ENCODE peak calls at places on chromosomes 12 and 14, in five cellular contexts. M is keratinocyte, E is HepG2, Y is H9, J is K562. G is an unnamed sample.

GRCh38 chr14:61477845-61478438 is 156.6 kb downstream of the PRKCH start:
- DNase-seq in M (no peak), E (no peak), Y (no peak), J (no peak), G (no peak)

GRCh38 chr14:51929920-51930682 is 59.2 kb upstream of the RTRAF start:
- DNase-seq in M (no peak), E (no peak), Y (no peak), J (no peak), G (no peak)

GRCh38 chr12:121333747-121334146 is 18.5 kb downstream of the ANAPC5 start:
- DNase-seq in M (no peak), E (no peak), Y (no peak), J (no peak), G (no peak)

GRCh38 chr14:74333909-74334308 is 14.4 kb upstream of the VRTN start:
- DNase-seq in M (no peak), E (no peak), Y (no peak), J (no peak), G (no peak)

GRCh38 chr14:64495252-64495651 is 8.4 kb downstream of the ZBTB25 start:
- DNase-seq in M (no peak), E (no peak), Y (no peak), J (no peak), G (no peak)

GRCh38 chr12:23008613-23009012 is 383.6 kb downstream of the ETNK1 start:
- DNase-seq in M (no peak), E (no peak), Y (no peak), J (no peak), G (no peak)

GRCh38 chr12:111319600-111320232 is 49.2 kb downstream of the PHETA1 start:
- DNase-seq in M (no peak), E (no peak), Y (no peak), J (no peak), G (no peak)

GRCh38 chr12:499837-500458 is 40.2 kb downstream of the B4GALNT3 start:
- DNase-seq in M (no peak), E (no peak), Y (peak), J (no peak), G (no peak)

GRCh38 chr14:58297412-58297761 is 968 bp upstream of the ARID4A start:
- DNase-seq in M (no peak), E (no peak), Y (no peak), J (no peak), G (peak)

GRCh38 chr12:12153596-12153995 is 82.9 kb downstream of the BCL2L14 start:
- DNase-seq in M (no peak), E (no peak), Y (no peak), J (no peak), G (no peak)

GRCh38 chr12:105538880-105539279 is 208.4 kb downstream of the C12orf75 start:
- DNase-seq in M (no peak), E (no peak), Y (no peak), J (no peak), G (no peak)

GRCh38 chr12:6697584-6698351 is 2.8 kb downstream of the PIANP start:
- DNase-seq in M (no peak), E (peak), Y (peak), J (peak), G (peak)

GRCh38 chr12:7354521-7354920 is 50.6 kb downstream of the ACSM4 start:
- DNase-seq in M (no peak), E (no peak), Y (no peak), J (no peak), G (no peak)

GRCh38 chr14:35164849-35165248 is 42.5 kb downstream of the PRORP start:
- DNase-seq in M (no peak), E (no peak), Y (no peak), J (no peak), G (no peak)

GRCh38 chr14:101065246-101065645 is 161.7 kb upstream of the RTL1 start:
- DNase-seq in M (no peak), E (no peak), Y (no peak), J (no peak), G (no peak)

GRCh38 chr14:50003213-50004021 is 110.5 kb downstream of the ARF6 start:
- DNase-seq in M (no peak), E (peak), Y (peak), J (peak), G (peak)

GRCh38 chr14:33754264-33754663 is 196.6 kb downstream of the EGLN3 start:
- DNase-seq in M (no peak), E (no peak), Y (peak), J (no peak), G (no peak)

GRCh38 chr14:70808023-70808401 is 1.3 kb downstream of the MAP3K9 start:
- DNase-seq in M (no peak), E (peak), Y (peak), J (no peak), G (peak)

GRCh38 chr14:73462078-73462715 is 3.9 kb upstream of the NUMB start:
- DNase-seq in M (no peak), E (peak), Y (no peak), J (peak), G (peak)

GRCh38 chr12:109714141-109714912 is 702 bp downstream of the FAM222A start:
- DNase-seq in M (no peak), E (peak), Y (peak), J (peak), G (peak)

GRCh38 chr12:954736-955135 is 5.2 kb upstream of the RAD52 start:
- DNase-seq in M (no peak), E (no peak), Y (no peak), J (no peak), G (no peak)

GRCh38 chr14:76910371-76910890 is 84.2 kb downstream of the LRRC74A start:
- DNase-seq in M (no peak), E (no peak), Y (no peak), J (no peak), G (no peak)

GRCh38 chr12:107514887-107515445 is 170.6 kb upstream of the PWP1 start:
- DNase-seq in M (peak), E (peak), Y (peak), J (no peak), G (no peak)

GRCh38 chr12:105409881-105410471 is 79.5 kb downstream of the C12orf75 start:
- DNase-seq in M (no peak), E (no peak), Y (no peak), J (no peak), G (no peak)

GRCh38 chr14:104422301-104423223 is 157.0 kb upstream of the C14orf180 start:
- DNase-seq in M (no peak), E (no peak), Y (no peak), J (no peak), G (no peak)

GRCh38 chr12:71888521-71888920 is 49.0 kb downstream of the TBC1D15 start:
- DNase-seq in M (no peak), E (no peak), Y (no peak), J (no peak), G (no peak)

GRCh38 chr12:123267991-123268843 is 3.4 kb downstream of the CDK2AP1 start:
- DNase-seq in M (no peak), E (no peak), Y (no peak), J (no peak), G (no peak)

GRCh38 chr14:51394804-51395203 is 154.8 kb downstream of the TMX1 start:
- DNase-seq in M (no peak), E (no peak), Y (no peak), J (no peak), G (no peak)

GRCh38 chr14:32588448-32589320 is 259.6 kb downstream of the AKAP6 start:
- DNase-seq in M (no peak), E (peak), Y (peak), J (peak), G (peak)

GRCh38 chr12:100827901-100828520 is 33.4 kb downstream of the ANO4 start:
- DNase-seq in M (no peak), E (peak), Y (no peak), J (peak), G (peak)

GRCh38 chr12:80946591-80946990 is 8.9 kb upstream of the LIN7A start:
- DNase-seq in M (no peak), E (no peak), Y (no peak), J (no peak), G (no peak)

GRCh38 chr12:12925383-12925782 is 26.6 kb downstream of the GPRC5D start:
- DNase-seq in M (no peak), E (no peak), Y (no peak), J (no peak), G (no peak)

GRCh38 chr12:114921796-114922195 is 237.8 kb upstream of the TBX3 start:
- DNase-seq in M (no peak), E (no peak), Y (no peak), J (no peak), G (no peak)

GRCh38 chr14:69803753-69804152 is 6.7 kb upstream of the SLC10A1 start:
- DNase-seq in M (no peak), E (no peak), Y (no peak), J (no peak), G (no peak)

GRCh38 chr14:86646125-86646524 is 1116.2 kb downstream of the FLRT2 start:
- DNase-seq in M (no peak), E (no peak), Y (no peak), J (no peak), G (no peak)
- TF ChIP-seq CTCF in M (no peak), E (no peak), Y (no peak), J (no peak), G (no peak)

GRCh38 chr12:124403273-124403672 is 108.4 kb downstream of the RFLNA start:
- DNase-seq in M (no peak), E (no peak), Y (no peak), J (no peak), G (no peak)
- H3K27ac ChIP-seq in M (no peak), E (no peak), Y (no peak), J (no peak), G (peak)

DNA sequence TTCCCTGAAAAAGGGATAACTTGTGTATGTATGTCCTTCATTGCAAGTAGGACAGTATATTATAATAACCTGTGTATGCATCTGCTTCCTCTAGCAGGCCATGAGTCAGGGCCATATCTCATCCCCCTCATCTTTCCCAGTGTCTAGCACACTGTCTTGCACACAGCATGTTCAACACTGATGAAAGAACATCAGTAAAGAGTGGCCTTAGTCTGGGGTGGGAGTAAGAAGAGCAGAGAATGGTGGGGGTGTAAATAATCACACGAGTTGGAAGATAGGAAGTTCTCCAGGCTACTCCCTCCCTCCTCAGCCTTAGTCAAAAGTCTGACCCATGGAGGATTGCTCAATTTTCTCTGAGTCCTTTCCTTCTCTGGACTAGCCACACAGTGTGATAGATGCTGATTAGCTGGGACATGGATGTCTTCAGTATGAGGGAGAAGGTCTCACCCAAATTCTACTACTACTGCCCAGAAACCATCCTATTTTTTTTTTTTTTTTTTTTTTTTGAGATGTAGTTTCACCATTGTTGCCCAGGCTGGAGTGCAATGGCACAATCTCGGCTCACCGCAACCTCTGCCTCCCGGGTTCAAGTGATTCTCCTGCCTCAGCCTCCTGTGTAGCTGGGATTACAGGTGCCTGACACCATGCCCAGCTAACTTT is 14.6 kb upstream of the SP1 start:
- DNase-seq in M (no peak), E (no peak), Y (no peak), J (peak), G (no peak)
- H3K4me2 ChIP-seq in M (no peak), E (peak), Y (no peak), J (peak), G (no peak)

DNA sequence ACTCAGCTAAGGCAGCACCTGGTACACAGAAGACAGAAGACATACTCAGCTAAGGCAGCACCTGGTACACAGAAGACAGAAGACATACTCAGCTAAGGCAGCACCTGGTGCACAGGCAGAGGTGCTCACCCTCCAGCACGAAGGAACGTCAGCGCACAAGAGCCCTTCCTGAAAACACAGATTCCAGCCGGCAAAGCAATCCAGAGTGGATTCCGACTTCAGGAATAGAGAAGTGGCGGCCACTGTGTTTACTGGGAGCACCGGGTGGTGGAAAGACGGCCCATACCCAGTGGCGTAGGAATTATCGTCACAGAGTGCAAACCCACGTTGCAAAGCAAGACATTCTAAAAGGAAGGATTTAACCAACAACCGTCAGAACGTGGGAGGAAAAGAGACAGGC is 55.5 kb upstream of the GALNT9 start:
- DNase-seq in M (no peak), E (no peak), Y (no peak), J (no peak), G (no peak)
- TF ChIP-seq CTCF in M (no peak), E (no peak), Y (no peak), J (no peak), G (no peak)

GRCh38 chr12:20967756-20968155 is 157.3 kb downstream of the SLCO1B3 start:
- DNase-seq in M (no peak), E (no peak), Y (no peak), J (no peak), G (no peak)

GRCh38 chr12:20969766-20970165 is 159.3 kb downstream of the SLCO1B3 start:
- DNase-seq in M (no peak), E (no peak), Y (no peak), J (no peak), G (no peak)
- H3K27ac ChIP-seq in M (no peak), E (no peak), Y (no peak), J (no peak), G (no peak)

GRCh38 chr12:93520454-93520853 is 52.0 kb upstream of the SOCS2 start:
- DNase-seq in M (no peak), E (no peak), Y (no peak), J (no peak), G (no peak)
- H3K4me2 ChIP-seq in M (no peak), E (no peak), Y (no peak), J (no peak), G (no peak)

G was measured in neural progenitor cell.